ENCODE peak calls at places on chromosome X, in five cellular contexts. R is H7; Q is thyroid gland; K is GM04504; T is stimulated activated CD4-positive, alpha-beta T cell treated with anti-CD3 and anti-CD28 coated beads, Interleukin-15, amount 100 ng/mL, for 1 hour. I is an unnamed sample.

GRCh38 chrX:151999813-152000212 is 25.3 kb upstream of the GABRE start:
- DNase-seq in T (no peak), R (no peak), Q (no peak), K (no peak), I (no peak)

GRCh38 chrX:139920306-139920705 is 12.5 kb downstream of the ATP11C start:
- DNase-seq in R (no peak), Q (no peak), T (no peak), K (no peak), I (no peak)

GRCh38 chrX:12825801-12826200 is 34.6 kb downstream of the PRPS2 start:
- DNase-seq in R (no peak), T (no peak), Q (no peak), K (no peak), I (peak; percentile 42)

GRCh38 chrX:76029385-76029784 is 143.5 kb upstream of the PBDC1 start:
- DNase-seq in Q (no peak), K (no peak), R (no peak), T (no peak), I (no peak)

GRCh38 chrX:93673869-93674271 is at the start of gene FAM133A:
- DNase-seq in K (peak; percentile 6), T (no peak), R (peak; percentile 10), Q (no peak), I (no peak)

GRCh38 chrX:45769919-45770582 is 569.4 kb upstream of the DIPK2B start:
- DNase-seq in Q (peak; percentile 73), K (peak; percentile 74), R (no peak), T (peak; percentile 2), I (no peak)

GRCh38 chrX:13159886-13160285 is 115.5 kb upstream of the FAM9C start:
- DNase-seq in R (no peak), Q (no peak), K (no peak), T (no peak), I (no peak)

GRCh38 chrX:103063918-103064434 is at the start of gene BEX1:
- DNase-seq in R (peak; percentile 70), Q (peak; percentile 79), T (no peak), K (no peak), I (no peak)

GRCh38 chrX:16882188-16882587 is 12.0 kb upstream of the RBBP7 start:
- DNase-seq in Q (peak; percentile 58), K (no peak), T (no peak), R (peak; percentile 23), I (no peak)

GRCh38 chrX:45622538-45622937 is 421.9 kb upstream of the DIPK2B start:
- DNase-seq in Q (no peak), T (no peak), R (no peak), K (peak; percentile 67), I (peak; percentile 44)

GRCh38 chrX:30751497-30751896 is 98.3 kb downstream of the GK start:
- DNase-seq in T (no peak), R (no peak), K (no peak), Q (no peak), I (no peak)

GRCh38 chrX:40617566-40617965 is 5.7 kb upstream of the MPC1L start:
- DNase-seq in K (no peak), R (no peak), Q (no peak), T (no peak), I (no peak)

GRCh38 chrX:153773741-153774575 is 6.9 kb upstream of the SRPK3 start:
- DNase-seq in Q (no peak), K (no peak), T (no peak), R (peak; percentile 64), I (no peak)

GRCh38 chrX:22135994-22136684 is 104.0 kb downstream of the PHEX start:
- DNase-seq in T (no peak), R (no peak), K (peak; percentile 23), Q (peak; percentile 12), I (peak; percentile 68)

GRCh38 chrX:27439771-27440170 is 23.4 kb downstream of the PPP4R3C start:
- DNase-seq in K (no peak), R (no peak), T (no peak), Q (no peak), I (no peak)

GRCh38 chrX:140087865-140088264 is 122.5 kb upstream of the CXorf66 start:
- DNase-seq in R (no peak), K (no peak), Q (no peak), T (no peak), I (no peak)

GRCh38 chrX:96906741-96907140 is 23.0 kb downstream of the RPA4 start:
- DNase-seq in R (no peak), K (no peak), T (no peak), Q (no peak), I (no peak)

GRCh38 chrX:47577424-47577823 is 4.8 kb upstream of the TIMP1 start:
- DNase-seq in K (no peak), T (no peak), R (no peak), Q (no peak), I (no peak)

GRCh38 chrX:48818866-48819265 is 7.4 kb upstream of the ERAS start:
- DNase-seq in R (no peak), Q (no peak), K (no peak), T (no peak), I (no peak)

GRCh38 chrX:15737957-15738685 is at the start of gene CA5B:
- DNase-seq in T (peak; percentile 96), Q (peak; percentile 90), R (peak; percentile 99), K (no peak), I (no peak)

GRCh38 chrX:155070663-155070974 is 317 bp downstream of the CMC4 start:
- DNase-seq in R (no peak), K (peak; percentile 3), Q (no peak), T (no peak), I (no peak)

GRCh38 chrX:1500701-1501624 is 36.0 kb downstream of the P2RY8 start:
- DNase-seq in T (no peak), Q (no peak), R (no peak), K (no peak), I (no peak)

GRCh38 chrX:46029777-46030176 is 515.4 kb downstream of the ZNF674 start:
- DNase-seq in T (no peak), R (no peak), K (no peak), Q (no peak), I (no peak)

GRCh38 chrX:1661048-1661921 is 46.4 kb downstream of the ASMT start:
- DNase-seq in Q (peak; percentile 15), T (no peak), K (no peak), R (peak; percentile 92), I (no peak)

GRCh38 chrX:47144626-47145407 is at the start of the genes NDUFB11 and RBM10:
- DNase-seq in R (peak; percentile 94), K (peak; percentile 84), T (peak; percentile 74), Q (peak; percentile 94), I (peak; percentile 70)

GRCh38 chrX:78168065-78168464 is 28.6 kb upstream of the TAF9B start:
- DNase-seq in Q (no peak), T (no peak), K (no peak), R (no peak), I (no peak)

GRCh38 chrX:129495941-129496340 is 27.3 kb downstream of the SMARCA1 start:
- DNase-seq in T (no peak), R (no peak), K (no peak), Q (no peak), I (peak; percentile 23)

GRCh38 chrX:103254171-103254824 is 657 bp downstream of the TCEAL8 start:
- DNase-seq in T (peak; percentile 2), K (peak; percentile 9), Q (peak; percentile 74), R (peak; percentile 56), I (no peak)

GRCh38 chrX:77076896-77077295 is 370.3 kb upstream of the FGF16 start:
- DNase-seq in Q (no peak), T (no peak), K (no peak), R (no peak), I (no peak)

GRCh38 chrX:17435476-17435875 is 60.5 kb downstream of the NHS start:
- DNase-seq in Q (no peak), K (no peak), T (no peak), R (peak; percentile 25), I (no peak)

I was measured in HS-5.